ENCODE peak calls at places on chromosomes 4 and X, in six cellular contexts. U, Q, M, L, W and G are unnamed samples.

GRCh38 chr4:78661923-78662521 is 110.5 kb downstream of the ANXA3 start:
- DNase-seq in Q (peak), L (no peak), M (no peak), U (no peak), W (no peak), G (no peak)

GRCh38 chr4:151685303-151685702 is 75.5 kb downstream of the GATB start:
- DNase-seq in L (no peak), M (no peak), Q (no peak), W (no peak), U (no peak), G (no peak)

GRCh38 chrX:107552976-107553375 is 75.3 kb upstream of the PRPS1 start:
- DNase-seq in M (no peak), Q (no peak), U (no peak), L (no peak), W (no peak), G (no peak)

GRCh38 chr4:78058591-78059523 is 1.7 kb downstream of the FRAS1 start:
- DNase-seq in Q (peak), M (peak), L (no peak), W (peak), U (no peak), G (no peak)

GRCh38 chr4:175330236-175330635 is 412.1 kb downstream of the ADAM29 start:
- DNase-seq in L (no peak), W (no peak), M (no peak), U (no peak), Q (peak), G (no peak)

GRCh38 chrX:130118396-130118795 is 8.1 kb upstream of the ELF4 start:
- DNase-seq in W (no peak), L (no peak), M (no peak), Q (peak), U (no peak), G (no peak)

GRCh38 chrX:149993989-149994388 is 55.7 kb upstream of the EOLA2 start:
- DNase-seq in Q (no peak), L (no peak), W (no peak), M (no peak), U (no peak), G (no peak)

GRCh38 chr4:176193126-176193525 is 2.3 kb downstream of the SPATA4 start:
- DNase-seq in W (no peak), M (no peak), L (no peak), U (no peak), Q (peak), G (peak)

GRCh38 chr4:90183254-90183653 is 56.1 kb downstream of the CCSER1 start:
- DNase-seq in L (no peak), Q (no peak), W (no peak), M (no peak), U (no peak), G (no peak)
- H3K27ac ChIP-seq in L (no peak), Q (no peak), W (no peak), M (no peak), U (no peak), G (no peak)

DNA sequence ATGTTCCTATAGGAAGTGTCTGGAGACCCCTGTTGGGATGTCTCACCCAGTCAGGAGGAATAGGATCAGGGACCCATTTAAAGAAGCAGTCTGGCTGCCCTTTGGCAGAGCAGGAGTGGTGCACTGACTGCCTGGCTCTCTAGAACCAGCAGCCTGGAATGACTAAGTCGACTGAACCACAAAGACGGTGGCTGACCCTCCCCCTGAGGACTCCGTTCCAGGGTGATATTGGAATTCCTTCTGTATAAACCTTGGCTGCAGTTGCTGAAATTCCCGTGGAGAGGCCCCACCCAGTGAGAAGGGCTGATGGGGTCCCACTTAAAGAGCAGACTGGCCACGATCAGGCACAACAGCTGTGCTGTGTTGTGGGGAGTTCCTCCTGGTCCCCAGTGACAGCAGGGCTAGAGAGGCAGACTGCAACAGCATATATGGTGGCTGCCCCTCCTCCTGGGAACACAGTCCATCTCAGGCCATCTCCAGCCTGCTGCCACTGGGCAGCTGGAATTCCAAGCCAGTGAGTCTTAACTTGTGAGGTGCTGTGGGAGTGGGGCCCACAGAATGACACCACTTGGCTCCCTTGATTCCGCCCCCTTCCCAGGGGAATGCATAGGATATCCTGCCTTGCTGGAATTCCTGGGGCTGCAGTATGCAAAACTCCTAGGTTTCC is 41.8 kb upstream of the RLIM start:
- DNase-seq in L (no peak), Q (peak), M (peak), W (peak), U (no peak), G (no peak)
- H3K27ac ChIP-seq in L (no peak), Q (no peak), M (no peak), W (no peak), U (no peak), G (no peak)

DNA sequence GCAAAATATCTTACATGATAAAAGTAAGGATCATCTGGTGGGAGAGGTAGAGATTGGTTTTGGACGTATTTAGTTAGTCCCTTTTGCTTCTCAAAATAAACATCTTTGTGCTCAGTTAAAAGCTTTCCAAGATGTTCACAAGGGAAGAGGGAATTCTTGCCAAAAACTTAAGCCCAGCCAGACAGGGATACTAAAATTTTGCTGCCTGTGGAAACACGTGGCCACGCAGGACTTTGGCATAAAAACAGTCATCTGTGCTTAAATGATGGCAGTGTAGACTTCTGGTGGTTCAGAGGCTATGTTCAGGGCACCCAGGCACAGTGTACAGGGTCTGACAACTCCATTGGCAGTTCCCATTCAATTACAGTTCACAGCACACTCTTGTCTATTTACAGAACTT is 93.2 kb upstream of the JADE1 start:
- DNase-seq in L (no peak), M (no peak), Q (no peak), W (no peak), U (no peak), G (no peak)
- H3K27ac ChIP-seq in L (no peak), M (no peak), Q (no peak), W (no peak), U (no peak), G (no peak)

GRCh38 chr4:140084426-140084825 is 69.6 kb downstream of the MAML3 start:
- DNase-seq in M (no peak), W (no peak), U (no peak), L (no peak), Q (no peak), G (no peak)
- H3K27ac ChIP-seq in M (no peak), W (no peak), U (peak), L (no peak), Q (peak), G (no peak)

GRCh38 chr4:152996101-152996500 is 60.0 kb downstream of the FHDC1 start:
- DNase-seq in W (no peak), Q (no peak), U (no peak), M (no peak), L (no peak), G (no peak)

GRCh38 chr4:152998861-152999260 is 62.7 kb downstream of the FHDC1 start:
- DNase-seq in U (no peak), W (no peak), M (peak), Q (no peak), L (no peak), G (no peak)

GRCh38 chr4:152997771-152998487 is 61.8 kb downstream of the FHDC1 start:
- DNase-seq in L (no peak), M (peak), Q (no peak), U (no peak), W (no peak), G (peak)

GRCh38 chr4:152997235-152997735 is 61.2 kb downstream of the FHDC1 start:
- DNase-seq in U (no peak), M (no peak), Q (no peak), W (no peak), L (no peak), G (no peak)

GRCh38 chr4:152996672-152997071 is 60.5 kb downstream of the FHDC1 start:
- DNase-seq in L (no peak), M (no peak), W (no peak), U (no peak), Q (no peak), G (no peak)
- H3K27ac ChIP-seq in L (no peak), M (no peak), W (no peak), U (no peak), Q (no peak), G (peak)

GRCh38 chr4:148056879-148057278 is 325.0 kb downstream of the ARHGAP10 start:
- DNase-seq in L (peak), W (peak), M (no peak), Q (peak), U (peak), G (peak)
- H3K27ac ChIP-seq in L (no peak), W (no peak), M (no peak), Q (no peak), U (no peak), G (no peak)